ENCODE peak calls at places on chromosomes 13 and 19, in six cellular contexts. W is Peyer's patch, X is H1, T is heart right ventricle, V is heart left ventricle, S is colonic mucosa. K is an unnamed sample.

GRCh38 chr19:3556978-3557460 is 367 bp downstream of the MFSD12 start:
- DNase-seq in W (peak; percentile 74), X (no peak), T (no peak), V (no peak), S (peak; percentile 55), K (no peak)

GRCh38 chr19:33821871-33822270 is 25.2 kb downstream of the KCTD15 start:
- DNase-seq in W (no peak), X (no peak), T (no peak), V (peak; percentile 1), S (no peak), K (peak; percentile 6)

GRCh38 chr19:54180691-54181091 is 7.7 kb upstream of the TMC4 start:
- DNase-seq in W (no peak), X (no peak), T (no peak), V (no peak), S (no peak), K (no peak)

GRCh38 chr13:29754486-29754806 is 96.0 kb downstream of the UBL3 start:
- DNase-seq in W (no peak), X (no peak), T (no peak), V (no peak), S (no peak), K (no peak)

GRCh38 chr19:29507081-29507860 is 18.5 kb upstream of the VSTM2B start:
- DNase-seq in W (peak; percentile 24), X (no peak), T (no peak), V (no peak), S (no peak), K (no peak)

GRCh38 chr13:100339411-100339935 is 249.1 kb downstream of the GGACT start:
- DNase-seq in W (no peak), X (no peak), T (no peak), V (no peak), S (no peak), K (no peak)

GRCh38 chr19:16116067-16116466 is 4.4 kb downstream of the RAB8A start:
- DNase-seq in W (no peak), X (no peak), T (no peak), V (no peak), S (no peak), K (no peak)

GRCh38 chr13:52348081-52348480 is 57.9 kb downstream of the THSD1 start:
- DNase-seq in W (no peak), X (no peak), T (no peak), V (no peak), S (no peak), K (no peak)

GRCh38 chr13:34344761-34345600 is 527.0 kb downstream of the RFC3 start:
- DNase-seq in W (no peak), X (no peak), T (no peak), V (no peak), S (no peak), K (no peak)

GRCh38 chr19:17525141-17525540 is 13.7 kb downstream of the PGLS start:
- DNase-seq in W (no peak), X (no peak), T (no peak), V (no peak), S (no peak), K (no peak)

GRCh38 chr13:94079876-94080275 is 399.6 kb downstream of the DCT start:
- DNase-seq in W (no peak), X (no peak), T (no peak), V (no peak), S (no peak), K (no peak)

GRCh38 chr13:30031488-30031887 is 181.1 kb upstream of the UBL3 start:
- DNase-seq in W (no peak), X (no peak), T (no peak), V (no peak), S (no peak), K (no peak)

GRCh38 chr13:24149306-24150032 is 11.1 kb upstream of the SPATA13 start:
- DNase-seq in W (no peak), X (no peak), T (no peak), V (no peak), S (no peak), K (no peak)

GRCh38 chr13:80131204-80131603 is 209.7 kb downstream of the SPRY2 start:
- DNase-seq in W (peak; percentile 68), X (no peak), T (peak; percentile 84), V (peak; percentile 86), S (peak; percentile 85), K (peak; percentile 75)

GRCh38 chr19:18321729-18322091 is 1.2 kb downstream of the LSM4 start:
- DNase-seq in W (no peak), X (no peak), T (no peak), V (no peak), S (no peak), K (no peak)

GRCh38 chr19:18317998-18318800 is 4.7 kb downstream of the LSM4 start:
- DNase-seq in W (peak; percentile 76), X (no peak), T (peak; percentile 30), V (no peak), S (no peak), K (no peak)

GRCh38 chr13:73672492-73672891 is 461.7 kb downstream of the KLF12 start:
- DNase-seq in W (no peak), X (no peak), T (no peak), V (no peak), S (peak; percentile 47), K (no peak)

GRCh38 chr13:39105110-39105509 is 66.9 kb downstream of the NHLRC3 start:
- DNase-seq in W (no peak), X (no peak), T (no peak), V (no peak), S (peak; percentile 25), K (no peak)

GRCh38 chr19:16594681-16595091 is 22.5 kb upstream of the SLC35E1 start:
- DNase-seq in W (no peak), X (no peak), T (no peak), V (no peak), S (no peak), K (no peak)

GRCh38 chr13:56713656-56714055 is 427.1 kb upstream of the PRR20A start:
- DNase-seq in W (no peak), X (no peak), T (no peak), V (no peak), S (no peak), K (no peak)

GRCh38 chr13:97005631-97006262 is 11.5 kb upstream of the OXGR1 start:
- DNase-seq in W (no peak), X (no peak), T (no peak), V (no peak), S (no peak), K (no peak)
- TF ChIP-seq CTCF in W (no peak), X (no peak), T (no peak), V (no peak), S (no peak), K (no peak)

GRCh38 chr19:55253264-55253663 is 5.6 kb downstream of the PPP6R1 start:
- DNase-seq in W (no peak), X (no peak), T (no peak), V (no peak), S (no peak), K (no peak)
- H3K4me3 ChIP-seq in W (peak overlapping the region; percentile 93), X (no peak overlapping the region), T (no peak overlapping the region), V (no peak overlapping the region), S (no peak overlapping the region), K (no peak overlapping the region)

GRCh38 chr13:104773775-104774174 is 1707.6 kb upstream of the SLC10A2 start:
- DNase-seq in W (no peak), X (no peak), T (no peak), V (no peak), S (no peak), K (no peak)
- TF ChIP-seq CTCF in W (peak; percentile 27), X (no peak), T (peak; percentile 70), V (peak; percentile 60), S (peak; percentile 35), K (peak; percentile 41)

DNA sequence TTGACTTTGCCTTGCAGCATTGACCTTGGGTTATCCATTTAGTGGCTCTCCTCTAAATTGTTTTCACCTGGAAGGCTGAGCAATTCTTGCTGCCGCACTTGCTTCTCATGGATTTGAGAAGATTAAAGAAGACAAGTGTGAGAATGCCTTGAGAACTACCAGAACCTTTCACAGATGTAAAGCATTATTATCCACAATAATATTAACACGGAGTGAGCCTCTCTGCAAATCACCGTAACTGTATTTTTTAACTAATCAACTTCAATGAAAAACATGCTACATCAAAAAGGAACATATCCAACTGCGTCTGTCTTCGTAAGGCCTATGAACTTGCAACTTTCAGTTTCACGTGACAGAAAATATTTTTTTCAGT is 94.0 kb upstream of the RAP2A start:
- DNase-seq in W (no peak), X (no peak), T (no peak), V (no peak), S (no peak), K (no peak)
- H3K4me3 ChIP-seq in W (no peak overlapping the region), X (no peak overlapping the region), T (no peak overlapping the region), V (no peak overlapping the region), S (no peak overlapping the region), K (peak overlapping the region; percentile 17)

GRCh38 chr19:12864721-12865715 is 16.2 kb downstream of the DNASE2 start:
- DNase-seq in W (no peak), X (no peak), T (no peak), V (no peak), S (no peak), K (no peak)
- TF ChIP-seq CTCF in W (peak; percentile 27), X (no peak), T (no peak), V (no peak), S (no peak), K (no peak)

GRCh38 chr19:40736661-40737060 is 13.6 kb downstream of the ACTMAP start:
- DNase-seq in W (no peak), X (no peak), T (no peak), V (no peak), S (no peak), K (no peak)
- H3K4me3 ChIP-seq in W (no peak overlapping the region), X (no peak overlapping the region), T (no peak overlapping the region), V (no peak overlapping the region), S (no peak overlapping the region), K (no peak overlapping the region)